ENCODE peak calls at places on chromosomes 13 and 19, in four cellular contexts. D is stimulated activated CD4-positive, alpha-beta T cell treated with anti-CD3 and anti-CD28 coated beads, Interleukin-15, amount 100 ng/mL, for 1 hour; B is B cell; V is hepatic stellate cell. Q is an unnamed sample.

GRCh38 chr13:43751624-43752023 is 35.1 kb downstream of the ENOX1 start:
- DNase-seq in B (no peak), V (no peak), D (no peak), Q (no peak)

GRCh38 chr13:99322297-99323103 is 15.3 kb upstream of the GPR183 start:
- DNase-seq in V (peak), D (no peak), B (no peak), Q (no peak)

GRCh38 chr13:97140611-97141010 is 81.5 kb upstream of the MBNL2 start:
- DNase-seq in V (no peak), B (no peak), D (no peak), Q (no peak)

GRCh38 chr19:47019431-47020041 is at the start of gene NPAS1:
- DNase-seq in B (no peak), V (no peak), D (no peak), Q (no peak)

GRCh38 chr13:20121154-20121515 is 39.7 kb downstream of the GJA3 start:
- DNase-seq in B (no peak), V (no peak), D (no peak), Q (no peak)

GRCh38 chr19:7923295-7924191 is 2.4 kb downstream of the CTXN1 start:
- DNase-seq in B (no peak), D (no peak), V (no peak), Q (no peak)

GRCh38 chr19:40009674-40010073 is 12.8 kb downstream of the ZNF546 start:
- DNase-seq in D (no peak), V (no peak), B (no peak), Q (no peak)

GRCh38 chr19:12345197-12345596 is 11.8 kb upstream of the ZNF563 start:
- DNase-seq in D (no peak), V (no peak), B (no peak), Q (no peak)

GRCh38 chr13:109485136-109485794 is 301.1 kb downstream of the IRS2 start:
- DNase-seq in V (no peak), D (no peak), B (no peak), Q (no peak)

GRCh38 chr19:51690359-51691121 is 2.6 kb upstream of the SPACA6 start:
- DNase-seq in V (peak), D (peak), B (peak), Q (peak)

GRCh38 chr13:33251131-33251629 is 34.4 kb downstream of the STARD13 start:
- DNase-seq in V (peak), D (no peak), B (peak), Q (no peak)

GRCh38 chr13:106274551-106275208 is 260.8 kb downstream of the EFNB2 start:
- DNase-seq in B (no peak), D (no peak), V (no peak), Q (no peak)

GRCh38 chr13:45011198-45011597 is 21.9 kb downstream of the GPALPP1 start:
- DNase-seq in V (no peak), D (no peak), B (no peak), Q (no peak)

GRCh38 chr13:98478134-98479129 is 98.5 kb downstream of the STK24 start:
- DNase-seq in D (no peak), V (no peak), B (no peak), Q (no peak)

GRCh38 chr19:14059652-14060155 is 2.2 kb downstream of the PALM3 start:
- DNase-seq in V (no peak), B (no peak), D (no peak), Q (no peak)

GRCh38 chr13:61142506-61142905 is 273.1 kb downstream of the PCDH20 start:
- DNase-seq in V (no peak), B (no peak), D (no peak), Q (no peak)

GRCh38 chr19:27865927-27866777 is 1346.8 kb downstream of the UQCRFS1 start:
- DNase-seq in B (no peak), V (no peak), D (no peak), Q (no peak)

GRCh38 chr19:23183251-23183650 is 66.4 kb downstream of the ZNF730 start:
- DNase-seq in B (no peak), V (no peak), D (no peak), Q (no peak)

GRCh38 chr19:43950834-43951626 is at the start of gene ZNF221:
- DNase-seq in D (peak), V (peak), B (peak), Q (peak)

GRCh38 chr19:11465605-11466004 is 15.2 kb downstream of the ELAVL3 start:
- DNase-seq in D (no peak), V (no peak), B (no peak), Q (no peak)

GRCh38 chr19:3250675-3251074 is 26.2 kb downstream of the CELF5 start:
- DNase-seq in B (peak), V (no peak), D (no peak), Q (no peak)

GRCh38 chr19:40370997-40371801 is 18.8 kb downstream of the HIPK4 start:
- DNase-seq in D (no peak), V (no peak), B (no peak), Q (no peak)

GRCh38 chr13:44903596-44903995 is 85.7 kb downstream of the NUFIP1 start:
- DNase-seq in D (no peak), V (peak), B (no peak), Q (no peak)

GRCh38 chr19:58558066-58558622 is at the start of gene UBE2M:
- DNase-seq in V (no peak), D (no peak), B (no peak), Q (no peak)

GRCh38 chr19:46603195-46603637 is 2.1 kb downstream of the CALM3 start:
- DNase-seq in D (no peak), B (peak), V (no peak), Q (no peak)

GRCh38 chr19:30160996-30161655 is 211.1 kb upstream of the ZNF536 start:
- DNase-seq in D (no peak), V (no peak), B (no peak), Q (no peak)

GRCh38 chr19:52492991-52493470 is 34.4 kb upstream of the ZNF808 start:
- DNase-seq in V (no peak), B (no peak), D (no peak), Q (no peak)

GRCh38 chr19:3945838-3946237 is 13.0 kb downstream of the NMRK2 start:
- DNase-seq in B (no peak), D (no peak), V (peak), Q (no peak)

GRCh38 chr19:28960586-28960985 is 252.4 kb downstream of the UQCRFS1 start:
- DNase-seq in B (no peak), D (no peak), V (no peak), Q (no peak)

GRCh38 chr13:27295096-27295495 is 24.5 kb downstream of the RASL11A start:
- DNase-seq in B (no peak), V (no peak), D (no peak), Q (no peak)

GRCh38 chr19:23062921-23063320 is 53.9 kb upstream of the ZNF730 start:
- DNase-seq in V (no peak), B (no peak), D (no peak), Q (no peak)

GRCh38 chr19:46076031-46076880 is 35.5 kb upstream of the IGFL4 start:
- DNase-seq in V (no peak), D (no peak), B (no peak), Q (no peak)

GRCh38 chr13:26837997-26838396 is 77.4 kb upstream of the GPR12 start:
- DNase-seq in B (no peak), D (no peak), V (no peak), Q (no peak)

GRCh38 chr13:20672772-20673171 is 30.7 kb upstream of the IL17D start:
- DNase-seq in V (no peak), B (no peak), D (no peak), Q (no peak)

GRCh38 chr13:27621366-27622101 is at the start of gene POLR1D:
- DNase-seq in D (peak), V (peak), B (peak), Q (peak)

Q was measured in activated naive CD8-positive, alpha-beta T cell treated with anti-CD3 and anti-CD28 coated beads, Interleukin-2, amount 50 U/mL, for 16 hours.